ENCODE peak calls at places on chromosomes 11 and 22, in four cellular contexts. E is GM13977, O is psoas muscle, A is H1. U is an unnamed sample.

GRCh38 chr11:120522021-120522420 is 10.5 kb downstream of the GRIK4 start:
- DNase-seq in E (no peak), O (no peak), A (no peak), U (no peak)

GRCh38 chr22:17917490-17917983 is 106.8 kb downstream of the MICAL3 start:
- DNase-seq in E (no peak), O (peak), A (no peak), U (no peak)

GRCh38 chr11:8110396-8110795 is 29.4 kb downstream of the TUB start:
- DNase-seq in E (no peak), O (no peak), A (no peak), U (no peak)

GRCh38 chr11:14774738-14775137 is 117.3 kb downstream of the CYP2R1 start:
- DNase-seq in E (no peak), O (no peak), A (no peak), U (no peak)

GRCh38 chr11:33531743-33532181 is 168.9 kb downstream of the C11orf91 start:
- DNase-seq in E (no peak), O (peak), A (no peak), U (peak)

GRCh38 chr11:118988280-118988679 is 9.7 kb upstream of the CENATAC start:
- DNase-seq in E (peak), O (no peak), A (no peak), U (no peak)

GRCh38 chr22:21051836-21052400 is 6.2 kb downstream of the LRRC74B start:
- DNase-seq in E (no peak), O (no peak), A (no peak), U (no peak)

GRCh38 chr22:29260601-29261315 is 7.0 kb downstream of the RHBDD3 start:
- DNase-seq in E (no peak), O (no peak), A (no peak), U (no peak)

GRCh38 chr11:85718991-85719807 is 33.2 kb upstream of the CCDC89 start:
- DNase-seq in E (no peak), O (peak), A (peak), U (peak)

GRCh38 chr11:131511794-131512193 is 141.4 kb downstream of the NTM start:
- DNase-seq in E (peak), O (peak), A (peak), U (no peak)

GRCh38 chr11:17609536-17610401 is 62.7 kb downstream of the OTOG start:
- DNase-seq in E (no peak), O (peak), A (no peak), U (no peak)

GRCh38 chr11:12725863-12726666 is 51.8 kb downstream of the TEAD1 start:
- DNase-seq in E (no peak), O (no peak), A (no peak), U (no peak)

GRCh38 chr11:69637956-69638871 is 2.7 kb upstream of the CCND1 start:
- DNase-seq in E (peak), O (peak), A (no peak), U (peak)

GRCh38 chr22:41449321-41449720 is 2.7 kb upstream of the TOB2 start:
- DNase-seq in E (no peak), O (peak), A (no peak), U (no peak)

GRCh38 chr11:29481721-29482120 is 535.1 kb downstream of the KCNA4 start:
- DNase-seq in E (no peak), O (no peak), A (no peak), U (no peak)

GRCh38 chr11:2570841-2571597 is 126.2 kb downstream of the KCNQ1 start:
- DNase-seq in E (no peak), O (peak), A (no peak), U (peak)

GRCh38 chr22:30968924-30969531 is at the start of gene TUG1:
- DNase-seq in E (peak), O (peak), A (peak), U (peak)

GRCh38 chr11:132187814-132188213 is 817.4 kb downstream of the NTM start:
- DNase-seq in E (no peak), O (no peak), A (no peak), U (no peak)

GRCh38 chr11:285894-286220 is 3.1 kb upstream of the PGGHG start:
- DNase-seq in E (no peak), O (peak), A (no peak), U (peak)

GRCh38 chr11:131108780-131109179 is 192.5 kb upstream of the SNX19 start:
- DNase-seq in E (no peak), O (no peak), A (no peak), U (no peak)

GRCh38 chr11:128691802-128692749 is 1.8 kb upstream of the FLI1 start:
- DNase-seq in E (peak), O (peak), A (no peak), U (peak)
- TF ChIP-seq CTCF in E (no peak), O (peak), A (peak), U (peak)

GRCh38 chr11:20873054-20873453 is 203.7 kb downstream of the NELL1 start:
- DNase-seq in E (peak), O (no peak), A (peak), U (no peak)
- TF ChIP-seq CTCF in E (peak), O (no peak), A (peak), U (no peak)

DNA sequence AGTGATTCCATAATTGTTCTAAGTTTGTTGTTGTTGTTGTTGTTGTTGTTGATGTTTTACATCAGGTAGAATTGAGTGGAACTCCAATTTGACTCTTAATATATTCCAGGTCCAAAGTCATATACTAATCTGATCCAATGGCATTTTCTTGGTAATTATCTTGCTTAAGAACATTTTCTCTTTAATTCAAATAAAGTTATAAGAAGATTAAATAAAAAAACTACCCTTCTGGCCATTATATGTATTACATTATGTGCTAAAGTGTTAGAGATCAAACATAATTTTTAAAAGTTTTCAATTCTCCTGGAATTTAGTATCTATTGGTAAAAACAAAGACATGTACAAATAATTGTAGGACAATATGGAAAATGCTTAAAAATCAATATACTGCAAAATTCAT is 775.4 kb downstream of the LUZP2 start:
- DNase-seq in E (no peak), O (no peak), A (no peak), U (no peak)
- TF ChIP-seq CTCF in E (no peak), O (peak), A (no peak), U (no peak)

DNA sequence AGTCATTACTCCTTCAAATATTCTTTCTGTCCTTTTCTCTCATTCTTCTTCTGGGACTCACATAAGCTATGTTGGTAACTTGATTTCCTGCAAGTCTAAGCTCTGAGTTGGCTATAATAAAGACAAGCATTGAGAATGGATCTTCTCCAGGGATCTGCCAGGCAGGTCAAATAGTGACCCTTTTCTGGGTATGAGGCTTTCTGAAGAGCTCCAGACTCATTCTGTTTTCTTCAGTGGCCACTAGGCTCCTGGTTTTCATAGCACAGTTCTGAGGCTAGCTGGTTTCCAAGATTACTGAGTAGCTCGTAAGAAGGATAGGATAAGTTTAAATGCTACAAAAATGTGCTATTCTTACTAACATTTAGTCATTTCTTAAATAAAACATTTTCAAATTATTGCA is 38.3 kb downstream of the TMPRSS5 start:
- DNase-seq in E (no peak), O (no peak), A (no peak), U (no peak)
- TF ChIP-seq CTCF in E (no peak), O (no peak), A (no peak), U (no peak)

DNA sequence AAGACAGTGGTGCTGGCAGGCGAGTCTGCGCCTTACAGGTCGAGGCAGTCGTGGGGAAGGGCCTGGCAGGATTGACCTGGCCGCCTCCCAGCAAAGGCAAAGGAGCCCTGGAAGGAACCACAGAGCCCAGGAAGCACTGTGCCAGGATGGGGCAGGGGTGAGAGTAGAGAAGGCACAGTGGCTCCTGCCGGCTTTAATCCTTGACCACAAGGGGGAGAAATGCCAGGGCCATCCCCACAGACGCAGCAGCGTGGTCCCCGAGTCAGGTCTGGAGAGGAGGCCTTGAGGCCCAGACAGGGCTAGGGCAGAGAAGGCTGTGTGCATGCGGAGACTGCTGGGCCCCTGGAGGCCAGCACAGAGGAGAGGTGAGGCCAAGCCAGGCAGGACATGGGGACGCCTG is 9.9 kb upstream of the NDUFS8 start:
- DNase-seq in E (no peak), O (no peak), A (no peak), U (no peak)
- TF ChIP-seq CTCF in E (no peak), O (no peak), A (peak), U (peak)

GRCh38 chr11:22474621-22475020 is 136.4 kb downstream of the SLC17A6 start:
- DNase-seq in E (no peak), O (no peak), A (no peak), U (no peak)

GRCh38 chr11:22476589-22476988 is 138.4 kb downstream of the SLC17A6 start:
- DNase-seq in E (no peak), O (no peak), A (no peak), U (no peak)

GRCh38 chr11:22478169-22478568 is 140.0 kb downstream of the SLC17A6 start:
- DNase-seq in E (no peak), O (no peak), A (no peak), U (no peak)

GRCh38 chr11:22479133-22479690 is 141.0 kb downstream of the SLC17A6 start:
- DNase-seq in E (no peak), O (no peak), A (no peak), U (no peak)

DNA sequence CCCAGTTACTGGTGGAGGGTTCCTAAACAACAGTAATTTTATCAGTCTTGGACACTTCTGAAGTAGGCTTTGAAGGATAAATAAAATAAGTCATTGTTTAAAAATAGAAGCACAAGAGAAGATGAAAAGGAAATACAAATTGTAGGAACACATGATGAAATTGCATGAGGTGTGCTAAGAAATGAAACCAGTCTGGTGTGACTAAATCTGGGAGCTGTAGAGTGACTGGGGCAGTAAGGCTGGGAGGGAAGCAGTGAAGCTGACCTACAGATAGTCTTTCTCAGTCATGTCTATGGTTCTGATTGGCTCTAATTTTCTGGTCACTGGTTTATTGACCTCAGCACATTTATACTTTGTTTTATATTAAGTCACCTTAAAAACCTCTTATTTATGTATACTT is 139.1 kb downstream of the SLC17A6 start:
- DNase-seq in E (no peak), O (no peak), A (no peak), U (no peak)
- TF ChIP-seq CTCF in E (no peak), O (no peak), A (no peak), U (no peak)

GRCh38 chr11:102967497-102967896 is 12.0 kb upstream of the MMP13 start:
- DNase-seq in E (no peak), O (no peak), A (no peak), U (no peak)
- TF ChIP-seq CTCF in E (no peak), O (no peak), A (no peak), U (no peak)

DNA sequence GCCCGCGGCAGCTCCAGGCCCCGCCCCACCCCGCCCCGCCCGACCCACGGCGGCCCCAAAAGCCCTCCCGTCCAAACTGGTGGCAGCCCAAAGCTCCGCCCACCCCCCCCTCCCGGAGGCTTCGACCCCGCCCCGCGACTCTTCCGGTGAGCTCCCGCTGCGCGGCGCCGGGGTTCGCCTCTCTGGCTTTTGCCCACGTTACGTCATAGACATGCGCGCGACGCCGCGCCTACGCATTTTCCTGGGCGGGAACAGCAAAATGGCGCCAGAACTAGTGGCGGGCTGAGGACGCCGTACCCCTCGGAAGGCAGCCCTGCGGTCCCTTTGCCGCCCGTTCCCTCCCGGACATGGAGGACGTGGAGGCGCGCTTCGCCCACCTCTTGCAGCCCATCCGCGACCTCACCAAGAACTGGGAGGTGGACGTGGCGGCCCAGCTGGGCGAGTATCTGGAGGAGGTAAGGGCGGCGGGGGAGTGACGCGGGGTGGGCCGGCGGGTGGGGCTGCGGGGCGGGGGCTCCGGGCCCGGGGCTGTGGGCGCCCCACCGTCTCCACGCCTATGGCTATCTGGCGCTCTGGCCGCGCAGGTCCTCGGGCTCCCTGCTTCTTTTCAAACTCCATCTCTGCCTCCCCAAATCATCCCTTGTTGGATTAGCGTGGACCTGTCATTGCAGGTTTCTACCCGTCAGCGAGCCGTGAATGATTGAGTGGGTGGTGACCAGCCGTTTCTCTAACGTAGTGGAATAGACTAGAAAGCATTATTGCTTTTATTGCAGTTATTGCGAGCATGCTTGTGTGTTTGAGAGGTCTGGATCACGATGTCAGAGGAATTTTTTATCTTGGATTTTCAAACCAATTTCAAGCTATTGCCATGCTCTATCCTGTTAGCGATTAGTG is at the start of gene NCAPH2:
- DNase-seq in E (peak), O (peak), A (peak), U (peak)
- TF ChIP-seq CTCF in E (no peak), O (no peak), A (no peak), U (no peak)

DNA sequence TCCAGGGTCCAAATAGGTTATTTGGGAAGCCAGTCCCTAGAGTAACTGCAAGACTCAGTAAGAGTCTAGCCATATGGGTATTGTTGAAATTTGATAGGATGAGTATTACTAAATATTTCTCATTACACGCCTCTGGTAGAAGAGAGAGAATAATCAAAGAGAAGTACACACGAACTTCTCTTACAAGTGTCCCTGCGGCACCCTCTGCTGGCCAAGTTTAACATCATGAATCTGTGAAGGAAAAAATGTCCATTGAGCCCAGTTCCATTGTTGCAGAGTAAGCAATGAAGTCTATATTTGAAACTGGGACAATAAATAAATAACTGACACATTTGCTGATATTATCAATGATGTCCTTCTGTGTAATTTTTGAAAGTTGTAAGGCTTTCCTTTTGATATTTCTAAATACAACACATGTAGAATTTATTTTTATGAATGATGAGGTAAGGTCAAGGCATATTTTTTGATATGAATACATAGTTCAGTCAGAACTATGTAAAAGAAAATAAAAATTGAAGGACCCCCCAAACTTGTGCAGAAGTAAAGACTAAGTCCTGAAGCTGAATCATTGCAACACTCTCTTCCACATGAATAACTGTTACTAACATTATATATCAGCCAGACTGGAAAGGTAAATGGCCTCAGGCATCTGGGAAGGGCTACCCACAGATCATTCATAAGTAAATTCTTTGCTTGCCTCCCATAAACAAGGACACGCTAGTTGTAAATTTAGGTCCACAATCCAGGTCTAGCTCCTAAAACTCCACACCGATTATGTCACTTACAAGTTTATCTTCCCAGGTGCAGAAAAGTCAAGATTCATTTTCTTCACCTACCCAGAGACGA is 10.0 kb downstream of the OR51L1 start:
- DNase-seq in E (peak), O (no peak), A (peak), U (peak)
- TF ChIP-seq CTCF in E (peak), O (peak), A (peak), U (peak)

DNA sequence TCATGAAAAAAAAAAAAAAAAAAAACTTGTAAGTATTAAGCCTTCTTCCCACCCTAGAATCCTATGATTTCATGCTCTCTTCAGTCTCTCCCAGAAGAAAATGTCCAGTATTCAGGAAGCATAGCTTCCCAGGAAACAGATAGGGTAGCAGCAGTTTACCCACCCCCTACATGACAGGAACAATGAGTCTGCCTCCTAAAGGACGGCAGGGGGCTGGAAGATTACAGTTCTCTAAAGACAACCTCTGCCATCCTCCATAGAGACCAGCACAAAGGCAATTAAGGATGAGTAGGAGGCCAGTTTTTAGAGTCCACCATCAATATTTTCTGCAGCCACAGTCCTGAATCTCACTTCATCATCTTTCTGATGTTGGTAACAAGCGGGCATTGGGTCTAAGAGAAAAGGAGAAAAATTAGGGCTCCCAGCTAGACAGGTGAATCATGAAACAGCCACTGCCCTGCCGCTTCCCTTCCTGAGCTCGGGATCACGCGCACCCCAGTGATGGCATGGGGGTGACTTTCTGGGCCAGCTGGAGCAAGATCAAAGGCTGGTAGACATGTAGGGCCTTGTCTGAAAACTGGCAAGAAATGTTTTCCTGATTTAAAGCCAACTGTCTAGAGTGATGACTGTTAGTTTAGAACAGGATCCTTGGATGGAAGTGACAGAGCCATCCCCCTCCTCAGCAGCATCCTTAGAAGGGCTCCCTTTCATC is 322.8 kb downstream of the LARGE1 start:
- DNase-seq in E (no peak), O (no peak), A (no peak), U (peak)
- TF ChIP-seq CTCF in E (no peak), O (no peak), A (no peak), U (no peak)